ENCODE peak calls at places on chromosomes 16 and 17, in seven cellular contexts. V is fibroblast of lung; F is GM10248; P is NCI-H1105 treated with DMSO at 0.1 percent for 48 hours; Y is mesenchymal stem cell; J is ascending aorta; E is activated T-helper 1 cell treated with anti-CD3 and anti-CD28 coated beads, Interleukin-12 subunit alpha, Interleukin-12 subunit beta, Interleukin-2, Interleukin-4 antibody, amounts not matched to agents 30 ng/mL and 10 ng/mL and 1 ng/mL, durations not matched to agents 14 hours and 24 hours and 36 hours. B is an unnamed sample.

GRCh38 chr17:10646393-10646990 is 10.6 kb downstream of the MYH3 start:
- DNase-seq in F (peak), V (peak), J (peak), Y (peak), E (peak), P (peak), B (peak)

GRCh38 chr16:17367932-17368331 is 102.8 kb downstream of the XYLT1 start:
- DNase-seq in Y (no peak), V (peak), F (no peak), P (no peak), J (no peak), E (no peak), B (peak)

GRCh38 chr17:65489413-65490170 is 71.9 kb downstream of the AXIN2 start:
- DNase-seq in F (no peak), V (no peak), J (peak), E (no peak), P (no peak), Y (no peak), B (no peak)

GRCh38 chr17:59527325-59527917 is 38.0 kb upstream of the DHX40 start:
- DNase-seq in P (no peak), Y (no peak), E (no peak), V (no peak), J (no peak), F (no peak), B (no peak)

GRCh38 chr17:44664867-44665266 is 8.6 kb downstream of the MEIOC start:
- DNase-seq in F (no peak), E (no peak), Y (no peak), V (no peak), J (no peak), P (no peak), B (no peak)

GRCh38 chr17:78184868-78185267 is 2.0 kb downstream of the TK1 start:
- DNase-seq in V (no peak), E (no peak), Y (peak), P (no peak), J (no peak), F (no peak), B (no peak)

GRCh38 chr17:29107933-29108805 is 65.2 kb downstream of the PIPOX start:
- DNase-seq in E (no peak), F (no peak), J (no peak), P (no peak), Y (no peak), V (peak), B (peak)

GRCh38 chr16:28623172-28623711 is 13.4 kb upstream of the SULT1A1 start:
- DNase-seq in E (peak), V (peak), F (no peak), P (peak), J (no peak), Y (no peak), B (no peak)

GRCh38 chr16:48629531-48629930 is 19.6 kb upstream of the N4BP1 start:
- DNase-seq in J (no peak), V (no peak), Y (no peak), P (no peak), F (no peak), E (no peak), B (no peak)

GRCh38 chr16:85778873-85779272 is 20.5 kb downstream of the EMC8 start:
- DNase-seq in J (no peak), P (no peak), F (no peak), E (no peak), V (no peak), Y (no peak), B (no peak)

GRCh38 chr16:720990-721764 is at the start of gene ANTKMT:
- DNase-seq in V (peak), F (peak), Y (peak), E (peak), P (peak), J (peak), B (peak)

GRCh38 chr17:74598346-74599022 is 6.4 kb upstream of the CD300LD start:
- DNase-seq in E (no peak), F (no peak), Y (no peak), P (no peak), J (no peak), V (no peak), B (no peak)

GRCh38 chr17:34519286-34519685 is 60.1 kb upstream of the TMEM132E start:
- DNase-seq in J (no peak), V (no peak), F (peak), P (peak), E (no peak), Y (no peak), B (peak)

GRCh38 chr16:2698996-2699750 is 16.9 kb downstream of the KCTD5 start:
- DNase-seq in V (no peak), J (no peak), P (no peak), E (no peak), Y (no peak), F (no peak), B (no peak)

GRCh38 chr17:73304971-73305786 is 6.6 kb downstream of the CDC42EP4 start:
- DNase-seq in P (no peak), E (no peak), Y (peak), J (peak), F (no peak), V (peak), B (peak)

GRCh38 chr16:25109643-25110042 is 1.9 kb upstream of the LCMT1 start:
- DNase-seq in F (no peak), Y (peak), P (no peak), E (no peak), J (peak), V (peak), B (peak)

GRCh38 chr16:79347176-79347715 is 253.3 kb downstream of the MAF start:
- DNase-seq in P (no peak), F (no peak), Y (no peak), J (no peak), V (no peak), E (no peak), B (no peak)

GRCh38 chr16:56075732-56076131 is 115.6 kb upstream of the GNAO1 start:
- DNase-seq in V (no peak), P (no peak), F (no peak), E (no peak), Y (no peak), J (no peak), B (no peak)

GRCh38 chr17:82297804-82298537 is 19.4 kb downstream of the CD7 start:
- DNase-seq in J (peak), Y (peak), P (peak), V (peak), E (peak), F (peak), B (peak)

GRCh38 chr16:66952430-66953139 is 8.5 kb upstream of the CES3 start:
- DNase-seq in J (no peak), F (no peak), V (no peak), E (no peak), Y (no peak), P (no peak), B (no peak)

GRCh38 chr16:49921106-49921505 is 65.2 kb upstream of the ZNF423 start:
- DNase-seq in P (no peak), F (no peak), V (no peak), J (no peak), E (no peak), Y (no peak), B (no peak)

GRCh38 chr17:17527534-17527933 is 31.3 kb upstream of the RASD1 start:
- DNase-seq in P (no peak), F (no peak), V (no peak), E (no peak), J (no peak), Y (no peak), B (no peak)

GRCh38 chr17:15384142-15384803 is 42.9 kb upstream of the TEKT3 start:
- DNase-seq in Y (peak), P (no peak), E (no peak), F (no peak), J (no peak), V (no peak), B (peak)

GRCh38 chr16:31569360-31569717 is 41.6 kb downstream of the AHSP start:
- DNase-seq in F (no peak), P (no peak), Y (no peak), E (no peak), V (no peak), J (no peak), B (no peak)

GRCh38 chr17:17816240-17816814 is 20.5 kb downstream of the SREBF1 start:
- DNase-seq in Y (no peak), E (no peak), F (no peak), J (no peak), V (no peak), P (no peak), B (no peak)

GRCh38 chr17:19464033-19465026 is 53.3 kb downstream of the RNF112 start:
- DNase-seq in Y (no peak), P (no peak), V (peak), J (peak), E (no peak), F (no peak), B (no peak)

GRCh38 chr17:55699178-55699865 is 23.3 kb downstream of the TMEM100 start:
- DNase-seq in V (no peak), J (no peak), P (peak), E (no peak), F (no peak), Y (no peak), B (no peak)

GRCh38 chr17:65756760-65757159 is 195.3 kb upstream of the AXIN2 start:
- DNase-seq in E (no peak), Y (no peak), P (no peak), F (no peak), J (no peak), V (no peak), B (no peak)

GRCh38 chr17:61411114-61411943 is 11.7 kb downstream of the TBX2 start:
- DNase-seq in E (no peak), J (peak), V (peak), F (peak), P (no peak), Y (peak), B (peak)

GRCh38 chr17:43524945-43525575 is 21.1 kb downstream of the ETV4 start:
- DNase-seq in J (no peak), Y (peak), P (no peak), F (no peak), V (peak), E (no peak), B (no peak)

GRCh38 chr17:46179375-46179999 is 13.7 kb downstream of the KANSL1 start:
- DNase-seq in Y (no peak), V (no peak), E (no peak), F (peak), J (no peak), P (no peak), B (no peak)

B was measured in RPMI7951.